ENCODE peak calls at places on chromosomes 4 and X, in seven cellular contexts. One of them, this sample, is unnamed.

GRCh38 chrX:141632124-141632523 is 42.6 kb downstream of the SPANXA2 start:
- DNase-seq in stomach: no peak
- DNase-seq in amygdala: no peak
- DNase-seq in EH: peak
- DNase-seq in left cardiac atrium: no peak
- DNase-seq in GM12865: no peak
- DNase-seq in G401: no peak
- DNase-seq in this sample: no peak

GRCh38 chrX:12548341-12548740 is 242.9 kb upstream of the PRPS2 start:
- DNase-seq in EH: no peak
- DNase-seq in left cardiac atrium: no peak
- DNase-seq in G401: peak
- DNase-seq in amygdala: no peak
- DNase-seq in GM12865: no peak
- DNase-seq in stomach: no peak
- DNase-seq in this sample: no peak

GRCh38 chr4:85548116-85548515 is 73.2 kb downstream of the ARHGAP24 start:
- DNase-seq in stomach: no peak
- DNase-seq in amygdala: no peak
- DNase-seq in left cardiac atrium: no peak
- DNase-seq in GM12865: peak
- DNase-seq in G401: no peak
- DNase-seq in EH: peak
- DNase-seq in this sample: no peak

GRCh38 chrX:94288972-94289371 is 615.0 kb downstream of the FAM133A start:
- DNase-seq in amygdala: no peak
- DNase-seq in GM12865: no peak
- DNase-seq in stomach: no peak
- DNase-seq in left cardiac atrium: no peak
- DNase-seq in G401: no peak
- DNase-seq in EH: no peak
- DNase-seq in this sample: peak

GRCh38 chrX:63471004-63471403 is 119.9 kb upstream of the SPIN4 start:
- DNase-seq in stomach: no peak
- DNase-seq in amygdala: no peak
- DNase-seq in GM12865: no peak
- DNase-seq in G401: no peak
- DNase-seq in left cardiac atrium: no peak
- DNase-seq in EH: no peak
- DNase-seq in this sample: no peak

GRCh38 chr4:110634320-110635154 is 11.7 kb upstream of the PITX2 start:
- DNase-seq in GM12865: no peak
- DNase-seq in left cardiac atrium: no peak
- DNase-seq in amygdala: no peak
- DNase-seq in EH: no peak
- DNase-seq in G401: no peak
- DNase-seq in stomach: no peak
- DNase-seq in this sample: no peak

GRCh38 chr4:18105023-18106011 is 83.8 kb upstream of the LCORL start:
- DNase-seq in stomach: no peak
- DNase-seq in GM12865: peak
- DNase-seq in G401: no peak
- DNase-seq in EH: no peak
- DNase-seq in amygdala: no peak
- DNase-seq in left cardiac atrium: no peak
- DNase-seq in this sample: no peak

GRCh38 chrX:115260330-115260729 is 26.4 kb upstream of the LRCH2 start:
- DNase-seq in GM12865: peak
- DNase-seq in amygdala: no peak
- DNase-seq in left cardiac atrium: no peak
- DNase-seq in stomach: no peak
- DNase-seq in G401: no peak
- DNase-seq in EH: peak
- DNase-seq in this sample: no peak

GRCh38 chrX:12145402-12145801 is 7.1 kb downstream of the FRMPD4 start:
- DNase-seq in G401: no peak
- DNase-seq in left cardiac atrium: no peak
- DNase-seq in amygdala: no peak
- DNase-seq in GM12865: no peak
- DNase-seq in EH: no peak
- DNase-seq in stomach: no peak
- DNase-seq in this sample: no peak

GRCh38 chrX:72045141-72045540 is 86.6 kb downstream of the RTL5 start:
- DNase-seq in EH: no peak
- DNase-seq in left cardiac atrium: no peak
- DNase-seq in stomach: no peak
- DNase-seq in GM12865: no peak
- DNase-seq in G401: no peak
- DNase-seq in amygdala: no peak
- DNase-seq in this sample: peak

GRCh38 chr4:24809376-24809775 is 14.0 kb downstream of the SOD3 start:
- DNase-seq in G401: no peak
- DNase-seq in left cardiac atrium: no peak
- DNase-seq in stomach: no peak
- DNase-seq in amygdala: no peak
- DNase-seq in GM12865: peak
- DNase-seq in EH: no peak
- DNase-seq in this sample: peak

GRCh38 chrX:108537005-108537404 is 97.4 kb downstream of the COL4A5 start:
- DNase-seq in GM12865: peak
- DNase-seq in left cardiac atrium: no peak
- DNase-seq in EH: peak
- DNase-seq in stomach: no peak
- DNase-seq in G401: peak
- DNase-seq in amygdala: no peak
- DNase-seq in this sample: peak

GRCh38 chrX:42920752-42921151 is 142.8 kb upstream of the PPP1R2C start:
- DNase-seq in GM12865: no peak
- DNase-seq in G401: no peak
- DNase-seq in amygdala: no peak
- DNase-seq in stomach: no peak
- DNase-seq in left cardiac atrium: no peak
- DNase-seq in EH: no peak
- DNase-seq in this sample: no peak

GRCh38 chrX:22666441-22666840 is 333.3 kb upstream of the DDX53 start:
- DNase-seq in stomach: no peak
- DNase-seq in EH: peak
- DNase-seq in GM12865: peak
- DNase-seq in left cardiac atrium: no peak
- DNase-seq in G401: no peak
- DNase-seq in amygdala: peak
- DNase-seq in this sample: peak

GRCh38 chr4:59091376-59092142 is 1981.4 kb upstream of the IGFBP7 start:
- DNase-seq in EH: no peak
- DNase-seq in stomach: no peak
- DNase-seq in GM12865: no peak
- DNase-seq in G401: no peak
- DNase-seq in amygdala: no peak
- DNase-seq in left cardiac atrium: no peak
- DNase-seq in this sample: no peak

GRCh38 chrX:7462110-7462509 is 314.2 kb upstream of the PUDP start:
- DNase-seq in amygdala: no peak
- DNase-seq in stomach: no peak
- DNase-seq in GM12865: no peak
- DNase-seq in EH: no peak
- DNase-seq in G401: no peak
- DNase-seq in left cardiac atrium: no peak
- DNase-seq in this sample: peak

GRCh38 chr4:20252656-20253271 is 1.1 kb downstream of the SLIT2 start:
- DNase-seq in EH: peak
- DNase-seq in GM12865: no peak
- DNase-seq in G401: no peak
- DNase-seq in amygdala: no peak
- DNase-seq in left cardiac atrium: peak
- DNase-seq in stomach: no peak
- DNase-seq in this sample: peak

GRCh38 chrX:69124108-69124507 is 41.1 kb downstream of the PJA1 start:
- DNase-seq in EH: peak
- DNase-seq in stomach: no peak
- DNase-seq in amygdala: no peak
- DNase-seq in GM12865: no peak
- DNase-seq in left cardiac atrium: no peak
- DNase-seq in G401: no peak
- DNase-seq in this sample: no peak

GRCh38 chr4:47104986-47105385 is 73.6 kb downstream of the GABRB1 start:
- DNase-seq in GM12865: no peak
- DNase-seq in G401: no peak
- DNase-seq in EH: no peak
- DNase-seq in amygdala: no peak
- DNase-seq in left cardiac atrium: no peak
- DNase-seq in stomach: no peak
- DNase-seq in this sample: no peak

GRCh38 chrX:78104447-78105176 is 564 bp downstream of the PGK1 start:
- DNase-seq in GM12865: peak
- DNase-seq in EH: peak
- DNase-seq in amygdala: no peak
- DNase-seq in G401: peak
- DNase-seq in left cardiac atrium: peak
- DNase-seq in stomach: peak
- DNase-seq in this sample: peak

GRCh38 chrX:48833531-48834138 is 1.8 kb downstream of the PCSK1N start:
- DNase-seq in GM12865: no peak
- DNase-seq in EH: peak
- DNase-seq in G401: peak
- DNase-seq in left cardiac atrium: no peak
- DNase-seq in stomach: no peak
- DNase-seq in amygdala: no peak
- DNase-seq in this sample: no peak

GRCh38 chr4:142126890-142127497 is 490.6 kb downstream of the IL15 start:
- DNase-seq in GM12865: peak
- DNase-seq in stomach: peak
- DNase-seq in G401: peak
- DNase-seq in amygdala: no peak
- DNase-seq in EH: peak
- DNase-seq in left cardiac atrium: peak
- DNase-seq in this sample: peak

GRCh38 chr4:94852601-94853000 is 94.8 kb downstream of the BMPR1B start:
- DNase-seq in left cardiac atrium: no peak
- DNase-seq in amygdala: no peak
- DNase-seq in stomach: no peak
- DNase-seq in GM12865: no peak
- DNase-seq in EH: no peak
- DNase-seq in G401: no peak
- DNase-seq in this sample: no peak

GRCh38 chr4:1239141-1239948 is 9.6 kb downstream of the CTBP1 start:
- DNase-seq in EH: no peak
- DNase-seq in stomach: no peak
- DNase-seq in amygdala: no peak
- DNase-seq in G401: peak
- DNase-seq in left cardiac atrium: peak
- DNase-seq in GM12865: no peak
- DNase-seq in this sample: peak

GRCh38 chr4:127997534-127998388 is 32.6 kb downstream of the ABHD18 start:
- DNase-seq in G401: no peak
- DNase-seq in GM12865: peak
- DNase-seq in amygdala: no peak
- DNase-seq in EH: peak
- DNase-seq in stomach: no peak
- DNase-seq in left cardiac atrium: no peak
- DNase-seq in this sample: no peak

GRCh38 chr4:61675464-61675863 is 475.3 kb downstream of the ADGRL3 start:
- DNase-seq in GM12865: no peak
- DNase-seq in EH: no peak
- DNase-seq in amygdala: no peak
- DNase-seq in stomach: no peak
- DNase-seq in G401: no peak
- DNase-seq in left cardiac atrium: no peak
- DNase-seq in this sample: no peak

GRCh38 chrX:149853925-149854324 is 27.1 kb upstream of the MAGEA8 start:
- DNase-seq in amygdala: no peak
- DNase-seq in G401: no peak
- DNase-seq in EH: no peak
- DNase-seq in stomach: no peak
- DNase-seq in left cardiac atrium: no peak
- DNase-seq in GM12865: no peak
- DNase-seq in this sample: no peak